ENCODE peak calls at places on chromosome 16, in five cellular contexts. W is GM23338, X is A549, C is HepG2, G is K562. V is an unnamed sample.

GRCh38 chr16:2015117-2015946 is 4.3 kb upstream of the NPW start:
- DNase-seq in G (no peak), C (peak), W (no peak), X (peak), V (no peak)

GRCh38 chr16:81891734-81892364 is 112.8 kb downstream of the PLCG2 start:
- DNase-seq in G (no peak), W (no peak), C (no peak), X (no peak), V (no peak)

GRCh38 chr16:88387941-88388627 is 5.3 kb downstream of the ZNF469 start:
- DNase-seq in C (peak), G (no peak), X (peak), W (peak), V (no peak)

GRCh38 chr16:23124315-23124714 is 24.9 kb downstream of the USP31 start:
- DNase-seq in W (no peak), C (no peak), X (peak), G (no peak), V (no peak)

GRCh38 chr16:56931253-56931768 is 631 bp upstream of the HERPUD1 start:
- DNase-seq in X (no peak), W (peak), C (no peak), G (no peak), V (peak)

GRCh38 chr16:85794696-85795095 is 4.6 kb downstream of the EMC8 start:
- DNase-seq in G (no peak), W (no peak), C (no peak), X (no peak), V (no peak)

GRCh38 chr16:86211800-86212199 is 298.5 kb upstream of the FOXF1 start:
- DNase-seq in G (no peak), W (no peak), X (no peak), C (no peak), V (no peak)

GRCh38 chr16:57534881-57535658 is 1.3 kb downstream of the CCDC102A start:
- DNase-seq in G (no peak), X (no peak), C (no peak), W (no peak), V (no peak)

GRCh38 chr16:21685034-21685455 is 21.3 kb downstream of the OTOA start:
- DNase-seq in X (no peak), W (peak), G (peak), C (no peak), V (no peak)

GRCh38 chr16:2328428-2328827 is 12.1 kb downstream of the ABCA3 start:
- DNase-seq in G (no peak), C (no peak), X (no peak), W (no peak), V (no peak)

GRCh38 chr16:68823401-68823800 is 19.9 kb upstream of the TANGO6 start:
- DNase-seq in W (peak), X (no peak), G (no peak), C (no peak), V (no peak)

GRCh38 chr16:71775949-71776348 is 32.7 kb downstream of the AP1G1 start:
- DNase-seq in G (no peak), X (no peak), C (no peak), W (no peak), V (peak)

GRCh38 chr16:75083826-75084225 is 32.8 kb downstream of the LDHD start:
- DNase-seq in W (no peak), X (no peak), G (no peak), C (no peak), V (no peak)

GRCh38 chr16:75087040-75087979 is 29.3 kb downstream of the LDHD start:
- DNase-seq in W (no peak), G (peak), X (no peak), C (peak), V (no peak)

GRCh38 chr16:75085556-75085955 is 31.0 kb downstream of the LDHD start:
- DNase-seq in W (no peak), X (no peak), G (no peak), C (no peak), V (no peak)

GRCh38 chr16:75088226-75088625 is 28.4 kb downstream of the LDHD start:
- DNase-seq in W (no peak), C (no peak), G (no peak), X (no peak), V (no peak)

DNA sequence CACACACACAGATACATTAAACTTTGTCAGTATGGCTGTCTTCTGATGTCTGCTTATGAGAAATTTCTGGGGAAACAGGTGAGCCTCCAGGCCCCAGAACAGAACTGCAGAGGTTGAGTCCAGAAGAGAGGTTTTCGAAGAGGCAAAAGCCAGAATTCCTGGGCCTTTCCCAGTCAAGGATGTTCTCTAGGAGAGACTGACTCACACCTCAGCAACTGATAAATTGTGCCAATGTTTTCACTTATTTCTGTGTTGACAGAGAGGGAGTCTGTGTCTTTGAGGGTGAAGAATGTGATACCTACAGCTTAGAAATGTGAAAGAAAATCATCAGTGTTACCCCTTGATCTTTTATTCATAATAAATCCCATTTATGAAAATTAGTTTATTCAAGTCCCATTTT is 30.3 kb downstream of the LDHD start:
- DNase-seq in W (no peak), G (no peak), X (no peak), C (no peak), V (no peak)
- H3K27ac ChIP-seq in W (no peak), G (peak), X (no peak), C (no peak), V (no peak)

GRCh38 chr16:30367349-30368009 is 2.8 kb downstream of the TBC1D10B start:
- DNase-seq in G (no peak), X (no peak), C (no peak), W (no peak), V (no peak)
- TF ChIP-seq JUNB in G (no peak), X (no peak), C (no peak), W (no peak), V (no peak)

GRCh38 chr16:65576139-65576538 is 454.3 kb upstream of the CDH11 start:
- DNase-seq in W (no peak), G (no peak), C (no peak), X (no peak), V (no peak)

GRCh38 chr16:65572156-65572555 is 450.3 kb upstream of the CDH11 start:
- DNase-seq in W (no peak), G (no peak), C (no peak), X (no peak), V (no peak)

GRCh38 chr16:65574311-65574966 is 452.6 kb upstream of the CDH11 start:
- DNase-seq in G (no peak), W (no peak), X (no peak), C (no peak), V (no peak)

DNA sequence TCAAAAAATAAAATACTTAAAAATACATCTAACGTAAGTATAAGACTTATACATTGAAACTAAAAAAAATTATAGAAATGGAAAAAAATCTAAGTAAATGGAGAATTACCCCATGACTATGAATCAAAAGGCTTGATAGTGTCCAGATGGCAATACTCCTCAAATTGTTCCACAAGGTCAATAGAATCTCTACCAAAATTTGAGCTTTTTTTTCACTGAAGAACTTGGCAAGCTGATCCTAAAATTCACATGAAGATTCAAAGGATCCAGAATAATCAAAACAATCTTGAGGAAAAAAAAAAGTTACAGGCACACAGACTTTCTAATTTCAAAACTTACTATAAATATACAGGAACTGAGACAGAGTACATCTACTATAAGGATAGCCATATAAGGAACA is 448.4 kb upstream of the CDH11 start:
- DNase-seq in G (no peak), C (no peak), X (no peak), W (no peak), V (no peak)
- H3K27ac ChIP-seq in G (no peak), C (no peak), X (no peak), W (no peak), V (no peak)

DNA sequence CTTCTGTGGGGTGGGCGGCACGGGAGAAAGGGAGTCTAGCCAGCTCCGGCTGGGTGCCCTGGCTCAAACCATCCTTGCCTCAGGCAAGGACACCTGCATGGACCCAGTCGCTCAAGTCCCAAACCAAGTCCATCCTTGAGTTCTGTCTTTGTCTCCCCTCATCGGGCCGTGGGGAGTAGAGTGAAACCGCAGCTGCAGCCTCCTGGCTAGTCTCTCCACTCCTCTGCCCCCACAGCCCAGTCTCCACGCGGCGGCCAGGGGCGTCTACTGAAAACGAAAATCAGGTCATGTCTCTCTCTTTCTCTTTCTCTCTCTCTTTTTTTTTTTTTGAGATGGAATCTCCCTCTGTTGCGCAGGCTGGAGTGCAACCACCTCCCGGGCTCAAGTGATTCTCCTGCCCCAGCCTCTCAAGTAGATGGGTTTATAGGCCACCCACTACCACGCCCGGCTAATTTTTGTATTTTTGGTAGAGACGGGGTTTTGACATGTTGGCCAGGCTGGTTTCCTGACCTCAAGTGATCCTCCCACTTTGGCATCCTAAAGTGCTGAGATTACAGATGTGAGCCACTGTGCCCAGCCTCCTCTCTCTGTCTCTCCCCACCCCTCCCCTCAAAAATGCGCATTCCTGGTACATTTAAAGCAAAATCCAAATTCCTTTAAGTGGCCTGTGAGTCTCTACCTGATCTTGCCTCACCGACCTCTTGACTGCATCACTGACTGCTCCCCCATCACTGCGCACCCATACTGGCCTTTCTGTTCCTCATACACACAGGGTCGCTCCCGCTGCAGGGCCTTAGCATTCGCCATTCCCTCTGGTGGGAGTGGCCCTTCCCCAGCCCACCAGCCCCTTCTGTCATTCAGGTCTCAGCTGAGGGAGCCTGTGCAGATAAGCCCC is 17.7 kb upstream of the RMI2 start:
- DNase-seq in G (no peak), X (no peak), W (peak), C (no peak), V (peak)
- TF ChIP-seq JUNB in G (no peak), X (no peak), W (no peak), C (no peak), V (peak)

DNA sequence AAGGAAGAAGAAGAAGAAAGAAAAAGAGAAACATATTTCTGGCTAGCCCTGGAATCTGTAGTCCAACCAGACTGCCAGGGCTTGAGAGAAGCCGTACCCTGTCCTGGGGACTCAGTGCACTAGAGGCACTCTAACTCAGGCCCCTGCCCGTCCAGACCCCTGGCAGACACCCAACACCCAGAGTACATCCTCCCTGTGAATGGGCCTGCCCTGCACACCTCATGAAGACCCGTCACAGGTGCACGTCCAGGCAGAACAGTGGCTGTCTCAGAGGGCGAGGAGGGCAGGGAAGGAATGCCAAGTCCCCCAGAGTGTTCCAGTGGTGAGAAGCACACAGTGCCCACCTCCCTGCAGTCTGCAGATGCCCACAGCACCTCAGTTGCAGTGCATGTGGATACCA is 23.0 kb downstream of the MPG start:
- DNase-seq in C (no peak), X (no peak), W (no peak), G (no peak), V (no peak)
- H3K27ac ChIP-seq in C (no peak), X (no peak), W (no peak), G (no peak), V (no peak)

GRCh38 chr16:73890524-73891500 is 405.8 kb upstream of the PSMD7 start:
- DNase-seq in C (no peak), X (no peak), W (peak), G (no peak), V (no peak)
- TF ChIP-seq JUNB in C (no peak), X (no peak), W (no peak), G (no peak), V (no peak)

GRCh38 chr16:27110524-27110896 is 43.8 kb downstream of the C16orf82 start:
- DNase-seq in C (no peak), G (no peak), W (no peak), X (no peak), V (no peak)

GRCh38 chr16:27108051-27108770 is 41.5 kb downstream of the C16orf82 start:
- DNase-seq in G (no peak), X (no peak), C (no peak), W (no peak), V (no peak)

GRCh38 chr16:27111486-27111885 is 44.8 kb downstream of the C16orf82 start:
- DNase-seq in C (no peak), G (no peak), W (no peak), X (no peak), V (no peak)

GRCh38 chr16:27108826-27109665 is 42.3 kb downstream of the C16orf82 start:
- DNase-seq in X (no peak), W (no peak), G (no peak), C (no peak), V (no peak)

DNA sequence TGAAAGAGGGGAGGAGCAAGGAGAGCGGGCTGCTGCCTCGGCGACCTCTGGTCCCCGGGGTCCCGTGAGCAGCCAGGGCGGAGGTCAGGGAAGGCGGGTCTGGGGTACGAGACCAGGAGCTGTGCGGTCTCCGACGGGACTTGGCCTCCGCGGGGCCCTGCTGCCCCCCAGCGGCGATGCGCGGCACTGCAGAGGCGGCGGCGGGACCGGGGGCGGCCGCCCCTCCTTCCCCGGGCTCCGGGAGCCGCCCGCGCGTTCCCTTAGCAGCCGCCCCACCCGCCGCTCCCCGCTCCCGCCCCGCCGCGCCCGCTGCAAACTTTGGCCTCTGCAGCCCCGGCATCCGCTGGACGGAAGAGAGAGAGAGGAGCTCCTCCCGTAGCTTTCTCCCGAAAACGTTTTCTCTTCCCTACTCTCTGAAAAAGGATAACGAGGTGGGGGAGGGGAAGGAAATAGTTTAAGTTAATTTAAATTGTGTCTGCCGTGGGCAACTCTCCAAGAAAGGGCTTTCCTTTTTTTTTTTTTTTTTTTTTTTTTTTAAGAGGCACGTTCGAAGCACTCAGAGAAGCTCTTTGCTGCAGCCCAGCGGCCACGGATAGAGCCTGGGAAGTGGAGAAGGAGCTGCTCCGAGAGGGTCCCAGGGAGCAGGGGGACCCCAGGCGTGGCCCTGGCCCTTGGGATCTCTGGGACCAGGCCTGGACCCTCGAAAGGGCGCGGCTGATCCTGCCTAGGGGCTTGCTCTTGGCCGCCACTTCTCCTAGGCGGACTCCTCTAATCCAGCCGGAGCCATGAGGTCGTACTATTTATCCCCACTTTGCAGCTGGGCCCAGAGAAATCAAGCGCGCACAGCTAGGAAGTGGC is 43.2 kb downstream of the C16orf82 start:
- DNase-seq in G (peak), C (peak), X (peak), W (peak), V (no peak)
- H3K27ac ChIP-seq in G (no peak), C (no peak), X (peak), W (peak), V (no peak)

DNA sequence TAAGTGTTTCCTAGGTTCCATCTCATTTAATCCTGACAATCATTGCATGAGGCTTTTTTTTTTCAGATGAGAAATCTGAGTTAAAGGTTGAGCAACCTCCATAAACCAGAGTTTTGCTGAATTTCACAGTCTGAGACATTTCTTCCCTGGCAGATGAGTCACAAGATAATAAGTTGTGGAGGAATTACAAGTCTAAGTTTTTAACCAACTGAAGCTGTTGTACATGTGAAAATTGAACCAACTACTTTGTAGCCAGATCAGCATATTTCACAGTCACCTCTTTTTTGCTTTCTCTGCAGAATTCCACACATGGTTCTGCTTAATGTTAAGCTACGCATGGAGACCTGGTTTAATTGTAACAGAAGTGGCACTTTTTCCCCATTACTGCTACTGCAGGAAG is 765.6 kb downstream of the CDH11 start:
- DNase-seq in G (no peak), C (no peak), W (no peak), X (peak), V (no peak)
- TF ChIP-seq JUNB in G (no peak), C (no peak), W (no peak), X (no peak), V (no peak)

GRCh38 chr16:4410335-4411075 is 5.9 kb downstream of the CORO7 start:
- DNase-seq in C (no peak), G (no peak), W (no peak), X (no peak), V (no peak)
- H3K27ac ChIP-seq in C (no peak), G (no peak), W (no peak), X (no peak), V (no peak)

V was measured in GM12878.